ENCODE peak calls at places on chromosomes 7 and 10, in seven cellular contexts. One of them, this sample, is unnamed.

GRCh38 chr7:7911339-7911738 is 57.3 kb upstream of the GLCCI1 start:
- DNase-seq in IMR-90: peak
- DNase-seq in trophoblast cell: peak
- DNase-seq in neuronal stem cell: peak
- DNase-seq in H1: peak
- DNase-seq in H9: no peak
- DNase-seq in mesenchymal stem cell: peak
- DNase-seq in this sample: peak

GRCh38 chr10:95360122-95360715 is 69.4 kb upstream of the PDLIM1 start:
- DNase-seq in mesenchymal stem cell: peak
- DNase-seq in trophoblast cell: no peak
- DNase-seq in H1: no peak
- DNase-seq in neuronal stem cell: no peak
- DNase-seq in H9: no peak
- DNase-seq in IMR-90: peak
- DNase-seq in this sample: no peak

GRCh38 chr7:479115-479947 is 40.3 kb downstream of the PDGFA start:
- DNase-seq in IMR-90: peak
- DNase-seq in trophoblast cell: no peak
- DNase-seq in H1: no peak
- DNase-seq in neuronal stem cell: no peak
- DNase-seq in mesenchymal stem cell: no peak
- DNase-seq in H9: no peak
- DNase-seq in this sample: no peak

GRCh38 chr10:18214692-18215563 is 74.7 kb downstream of the CACNB2 start:
- DNase-seq in trophoblast cell: peak
- DNase-seq in IMR-90: peak
- DNase-seq in mesenchymal stem cell: peak
- DNase-seq in H1: no peak
- DNase-seq in neuronal stem cell: peak
- DNase-seq in H9: peak
- DNase-seq in this sample: peak

GRCh38 chr10:99427566-99428150 is 2.8 kb downstream of the GOT1 start:
- DNase-seq in H9: no peak
- DNase-seq in mesenchymal stem cell: no peak
- DNase-seq in trophoblast cell: no peak
- DNase-seq in IMR-90: no peak
- DNase-seq in H1: no peak
- DNase-seq in neuronal stem cell: no peak
- DNase-seq in this sample: no peak

GRCh38 chr10:70693619-70694286 is 21.4 kb downstream of the ADAMTS14 start:
- DNase-seq in H9: no peak
- DNase-seq in trophoblast cell: no peak
- DNase-seq in mesenchymal stem cell: no peak
- DNase-seq in IMR-90: peak
- DNase-seq in H1: no peak
- DNase-seq in neuronal stem cell: no peak
- DNase-seq in this sample: no peak

GRCh38 chr10:46170789-46171188 is 116.0 kb upstream of the ANTXRL start:
- DNase-seq in neuronal stem cell: no peak
- DNase-seq in IMR-90: no peak
- DNase-seq in H9: no peak
- DNase-seq in mesenchymal stem cell: no peak
- DNase-seq in H1: no peak
- DNase-seq in trophoblast cell: no peak
- DNase-seq in this sample: no peak

GRCh38 chr7:31307941-31308340 is 32.6 kb downstream of the NEUROD6 start:
- DNase-seq in H9: no peak
- DNase-seq in mesenchymal stem cell: no peak
- DNase-seq in trophoblast cell: no peak
- DNase-seq in neuronal stem cell: no peak
- DNase-seq in IMR-90: no peak
- DNase-seq in H1: no peak
- DNase-seq in this sample: no peak

GRCh38 chr7:9711259-9711658 is 1262.4 kb upstream of the PHF14 start:
- DNase-seq in trophoblast cell: no peak
- DNase-seq in IMR-90: no peak
- DNase-seq in mesenchymal stem cell: no peak
- DNase-seq in neuronal stem cell: no peak
- DNase-seq in H1: no peak
- DNase-seq in H9: no peak
- DNase-seq in this sample: no peak

GRCh38 chr7:152851881-152852417 is 92.4 kb downstream of the ACTR3B start:
- DNase-seq in H9: no peak
- DNase-seq in neuronal stem cell: no peak
- DNase-seq in IMR-90: no peak
- DNase-seq in trophoblast cell: no peak
- DNase-seq in mesenchymal stem cell: no peak
- DNase-seq in H1: no peak
- DNase-seq in this sample: no peak

GRCh38 chr10:788796-789748 is 99.6 kb upstream of the DIP2C start:
- DNase-seq in IMR-90: peak
- DNase-seq in H1: no peak
- DNase-seq in trophoblast cell: peak
- DNase-seq in mesenchymal stem cell: peak
- DNase-seq in H9: peak
- DNase-seq in neuronal stem cell: peak
- DNase-seq in this sample: peak

GRCh38 chr7:46352335-46352954 is 431.4 kb upstream of the IGFBP3 start:
- DNase-seq in neuronal stem cell: peak
- DNase-seq in mesenchymal stem cell: peak
- DNase-seq in H9: peak
- DNase-seq in IMR-90: peak
- DNase-seq in trophoblast cell: peak
- DNase-seq in H1: peak
- DNase-seq in this sample: peak

GRCh38 chr7:128838109-128838779 is 8.0 kb downstream of the FLNC start:
- DNase-seq in trophoblast cell: no peak
- DNase-seq in neuronal stem cell: no peak
- DNase-seq in H9: no peak
- DNase-seq in H1: no peak
- DNase-seq in IMR-90: no peak
- DNase-seq in mesenchymal stem cell: no peak
- DNase-seq in this sample: no peak

GRCh38 chr10:121838149-121838548 is 89.7 kb downstream of the ATE1 start:
- DNase-seq in neuronal stem cell: no peak
- DNase-seq in H1: no peak
- DNase-seq in mesenchymal stem cell: no peak
- DNase-seq in trophoblast cell: no peak
- DNase-seq in IMR-90: no peak
- DNase-seq in H9: no peak
- DNase-seq in this sample: no peak

GRCh38 chr10:44651834-44652233 is 259.3 kb upstream of the TMEM72 start:
- DNase-seq in neuronal stem cell: no peak
- DNase-seq in IMR-90: peak
- DNase-seq in trophoblast cell: no peak
- DNase-seq in H9: no peak
- DNase-seq in H1: no peak
- DNase-seq in mesenchymal stem cell: no peak
- DNase-seq in this sample: no peak

GRCh38 chr10:128422999-128423398 is 296.8 kb upstream of the MKI67 start:
- DNase-seq in trophoblast cell: no peak
- DNase-seq in H1: no peak
- DNase-seq in H9: no peak
- DNase-seq in IMR-90: no peak
- DNase-seq in mesenchymal stem cell: no peak
- DNase-seq in neuronal stem cell: no peak
- DNase-seq in this sample: no peak

GRCh38 chr7:25361863-25362262 is 133.6 kb upstream of the NPVF start:
- DNase-seq in trophoblast cell: no peak
- DNase-seq in mesenchymal stem cell: no peak
- DNase-seq in IMR-90: no peak
- DNase-seq in H9: no peak
- DNase-seq in neuronal stem cell: no peak
- DNase-seq in H1: no peak
- DNase-seq in this sample: no peak

GRCh38 chr7:88458931-88459330 is 152.2 kb upstream of the STEAP4 start:
- DNase-seq in IMR-90: no peak
- DNase-seq in H1: no peak
- DNase-seq in H9: no peak
- DNase-seq in neuronal stem cell: no peak
- DNase-seq in trophoblast cell: no peak
- DNase-seq in mesenchymal stem cell: no peak
- DNase-seq in this sample: no peak

GRCh38 chr7:134419085-134419484 is 39.8 kb downstream of the AKR1B1 start:
- DNase-seq in IMR-90: no peak
- DNase-seq in mesenchymal stem cell: no peak
- DNase-seq in trophoblast cell: no peak
- DNase-seq in H9: no peak
- DNase-seq in H1: no peak
- DNase-seq in neuronal stem cell: no peak
- DNase-seq in this sample: no peak

GRCh38 chr7:100864263-100864845 is 2.8 kb upstream of the TRIP6 start:
- DNase-seq in H1: no peak
- DNase-seq in trophoblast cell: no peak
- DNase-seq in mesenchymal stem cell: no peak
- DNase-seq in neuronal stem cell: no peak
- DNase-seq in IMR-90: no peak
- DNase-seq in H9: no peak
- DNase-seq in this sample: no peak

GRCh38 chr7:55044318-55044717 is 25.5 kb downstream of the EGFR start:
- DNase-seq in trophoblast cell: no peak
- DNase-seq in mesenchymal stem cell: no peak
- DNase-seq in H9: no peak
- DNase-seq in H1: no peak
- DNase-seq in IMR-90: no peak
- DNase-seq in neuronal stem cell: no peak
- DNase-seq in this sample: no peak

GRCh38 chr10:3090914-3091313 is 23.6 kb downstream of the PFKP start:
- DNase-seq in IMR-90: peak
- DNase-seq in trophoblast cell: no peak
- DNase-seq in neuronal stem cell: no peak
- DNase-seq in mesenchymal stem cell: no peak
- DNase-seq in H1: no peak
- DNase-seq in H9: no peak
- DNase-seq in this sample: peak

GRCh38 chr10:102413053-102413705 is 5.4 kb downstream of the PSD start:
- DNase-seq in neuronal stem cell: no peak
- DNase-seq in trophoblast cell: no peak
- DNase-seq in IMR-90: no peak
- DNase-seq in mesenchymal stem cell: no peak
- DNase-seq in H9: peak
- DNase-seq in H1: no peak
- DNase-seq in this sample: peak

DNA sequence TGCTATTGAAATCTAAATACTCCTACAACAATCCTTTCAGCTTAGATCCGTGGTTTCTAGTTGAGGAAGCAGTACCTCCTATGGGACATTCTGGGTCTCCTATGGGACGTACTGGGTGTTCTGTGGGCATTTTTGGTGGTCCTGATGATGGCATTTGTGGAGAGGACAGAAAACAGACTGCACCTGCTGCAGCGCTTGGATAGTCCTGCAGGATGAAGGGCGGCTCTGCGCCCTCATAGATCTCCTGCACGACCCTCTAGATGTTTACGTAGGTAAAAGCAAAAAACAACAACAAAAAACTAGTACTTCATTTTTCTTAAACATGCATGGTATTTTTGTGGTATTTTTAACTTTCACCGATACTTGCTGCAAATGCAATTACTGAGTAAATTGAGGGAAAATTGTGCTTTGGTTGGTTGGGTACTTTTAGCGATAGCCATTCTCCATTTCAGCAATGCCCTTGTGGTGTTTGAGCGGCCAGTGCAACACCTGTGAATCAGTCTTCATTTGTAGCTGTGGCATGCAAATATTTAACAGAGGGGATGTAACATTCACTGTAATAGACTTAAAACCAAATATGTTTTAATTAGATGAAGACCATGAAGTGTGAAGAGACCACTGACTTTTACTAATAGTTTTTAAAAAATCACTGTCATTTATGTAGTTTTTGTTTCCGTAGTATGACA is 461.2 kb downstream of the SDK1 start:
- DNase-seq in H1: no peak
- DNase-seq in IMR-90: no peak
- DNase-seq in neuronal stem cell: no peak
- DNase-seq in trophoblast cell: no peak
- DNase-seq in mesenchymal stem cell: no peak
- DNase-seq in H9: no peak
- DNase-seq in this sample: no peak
- H2BK5ac ChIP-seq in H1: no peak
- H2BK5ac ChIP-seq in IMR-90: no peak
- H2BK5ac ChIP-seq in neuronal stem cell: no peak
- H2BK5ac ChIP-seq in trophoblast cell: no peak
- H2BK5ac ChIP-seq in mesenchymal stem cell: no peak
- H2BK5ac ChIP-seq in H9: no peak
- H2BK5ac ChIP-seq in this sample: no peak

DNA sequence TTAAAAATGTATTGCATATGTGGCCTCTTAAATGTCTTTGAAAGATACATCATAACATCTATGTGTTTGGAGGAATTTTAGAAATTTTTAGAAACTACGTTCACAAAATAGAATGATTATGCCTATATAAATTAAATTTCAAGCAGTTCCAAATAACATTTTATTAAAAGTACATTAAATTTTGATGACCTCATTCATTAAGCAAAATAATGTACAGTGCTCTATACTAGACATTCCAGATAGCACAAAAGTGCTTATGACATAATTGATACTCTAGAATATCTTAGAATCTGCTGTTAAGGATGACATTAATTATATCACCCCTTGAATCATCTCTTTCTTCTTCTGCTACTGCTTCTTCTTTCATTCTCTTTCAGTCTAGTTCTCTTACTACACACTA is 528.9 kb downstream of the GFRA1 start:
- DNase-seq in neuronal stem cell: no peak
- DNase-seq in IMR-90: no peak
- DNase-seq in H9: no peak
- DNase-seq in H1: no peak
- DNase-seq in mesenchymal stem cell: no peak
- DNase-seq in trophoblast cell: no peak
- DNase-seq in this sample: no peak
- H2BK5ac ChIP-seq in neuronal stem cell: no peak
- H2BK5ac ChIP-seq in IMR-90: no peak
- H2BK5ac ChIP-seq in H9: no peak
- H2BK5ac ChIP-seq in H1: no peak
- H2BK5ac ChIP-seq in mesenchymal stem cell: no peak
- H2BK5ac ChIP-seq in trophoblast cell: no peak
- H2BK5ac ChIP-seq in this sample: no peak

GRCh38 chr7:33816106-33816505 is 89.2 kb upstream of the BMPER start:
- DNase-seq in IMR-90: no peak
- DNase-seq in neuronal stem cell: no peak
- DNase-seq in H1: no peak
- DNase-seq in trophoblast cell: no peak
- DNase-seq in mesenchymal stem cell: no peak
- DNase-seq in H9: no peak
- DNase-seq in this sample: no peak
- H2BK5ac ChIP-seq in IMR-90: no peak
- H2BK5ac ChIP-seq in neuronal stem cell: no peak
- H2BK5ac ChIP-seq in H1: no peak
- H2BK5ac ChIP-seq in trophoblast cell: no peak
- H2BK5ac ChIP-seq in mesenchymal stem cell: no peak
- H2BK5ac ChIP-seq in H9: no peak
- H2BK5ac ChIP-seq in this sample: no peak

DNA sequence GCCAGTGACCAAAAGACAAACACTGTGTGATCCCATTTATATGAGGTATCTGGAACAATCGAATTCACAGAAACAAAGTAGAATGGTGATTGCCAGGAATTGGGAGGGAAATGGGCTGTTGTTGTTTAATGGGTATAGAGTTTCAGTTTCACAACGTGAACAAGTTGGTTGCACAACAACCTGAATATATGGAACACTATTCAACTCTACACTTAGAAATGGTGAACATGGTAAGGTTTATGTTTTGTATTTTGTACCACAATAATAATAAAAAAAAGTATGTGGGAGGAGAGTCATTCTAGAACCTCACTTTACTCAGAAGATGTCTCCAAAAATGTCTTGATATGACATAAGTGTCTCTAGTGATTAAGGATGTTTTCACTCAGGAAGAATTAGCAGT is 85.2 kb upstream of the SGCE start:
- DNase-seq in neuronal stem cell: no peak
- DNase-seq in mesenchymal stem cell: no peak
- DNase-seq in H1: no peak
- DNase-seq in IMR-90: no peak
- DNase-seq in H9: no peak
- DNase-seq in trophoblast cell: no peak
- DNase-seq in this sample: no peak
- H2BK5ac ChIP-seq in neuronal stem cell: no peak
- H2BK5ac ChIP-seq in mesenchymal stem cell: no peak
- H2BK5ac ChIP-seq in H1: no peak
- H2BK5ac ChIP-seq in IMR-90: no peak
- H2BK5ac ChIP-seq in H9: no peak
- H2BK5ac ChIP-seq in trophoblast cell: no peak
- H2BK5ac ChIP-seq in this sample: no peak

This sample was measured in mesendoderm.